ENCODE peak calls at places on chromosomes 12 and 14, in six cellular contexts. P, T, H, J, O and U are unnamed samples.

GRCh38 chr12:9961106-9961505 is 10.1 kb upstream of the CLEC12A start:
- DNase-seq in P (no peak), T (no peak), H (no peak), J (no peak), O (no peak), U (no peak)

GRCh38 chr12:99387661-99388060 is 259.9 kb upstream of the GARIN6 start:
- DNase-seq in P (no peak), T (no peak), H (no peak), J (no peak), O (peak), U (no peak)

GRCh38 chr14:54866588-54866987 is 36.0 kb downstream of the GCH1 start:
- DNase-seq in P (no peak), T (no peak), H (no peak), J (no peak), O (no peak), U (no peak)

GRCh38 chr12:99619389-99620158 is 28.0 kb upstream of the GARIN6 start:
- DNase-seq in P (peak), T (no peak), H (no peak), J (peak), O (peak), U (no peak)

GRCh38 chr14:93100570-93100969 is 15.2 kb downstream of the ITPK1 start:
- DNase-seq in P (no peak), T (no peak), H (no peak), J (no peak), O (no peak), U (no peak)

GRCh38 chr12:1838223-1838993 is 18.0 kb downstream of the LRTM2 start:
- DNase-seq in P (peak), T (peak), H (no peak), J (no peak), O (peak), U (no peak)

GRCh38 chr14:75341639-75342038 is 63.0 kb downstream of the FOS start:
- DNase-seq in P (peak), T (no peak), H (no peak), J (no peak), O (no peak), U (no peak)

GRCh38 chr12:79057540-79057939 is 193.0 kb downstream of the SYT1 start:
- DNase-seq in P (no peak), T (no peak), H (no peak), J (no peak), O (no peak), U (no peak)

GRCh38 chr12:14408208-14408607 is 42.7 kb downstream of the ATF7IP start:
- DNase-seq in P (no peak), T (no peak), H (no peak), J (no peak), O (peak), U (no peak)

GRCh38 chr12:97275261-97276197 is 187.1 kb upstream of the RMST start:
- DNase-seq in P (no peak), T (no peak), H (no peak), J (no peak), O (no peak), U (no peak)

GRCh38 chr14:79337761-79338160 is 873.5 kb downstream of the DIO2 start:
- DNase-seq in P (no peak), T (no peak), H (no peak), J (peak), O (no peak), U (no peak)